ENCODE peak calls at places on chromosomes 3 and 15, in seven cellular contexts. W is non-pigmented ciliary epithelial cell, E is ACHN, Q is AG04450, B is fibroblast of the conjunctiva, I is MM.1S, X is hypothalamus. V is an unnamed sample.

GRCh38 chr3:149967067-149967685 is 3.5 kb downstream of the PFN2 start:
- DNase-seq in X (no peak), Q (no peak), I (peak), E (peak), B (peak), W (no peak), V (peak)

GRCh38 chr3:5202267-5202666 is 14.8 kb downstream of the EDEM1 start:
- DNase-seq in E (no peak), W (no peak), Q (no peak), B (peak), I (no peak), X (no peak), V (no peak)

GRCh38 chr15:57133127-57133968 is 214.9 kb downstream of the TCF12 start:
- DNase-seq in B (no peak), Q (no peak), I (no peak), X (no peak), W (peak), E (no peak), V (no peak)

GRCh38 chr3:13152826-13153710 is 79.8 kb upstream of the IQSEC1 start:
- DNase-seq in W (no peak), E (no peak), I (no peak), B (no peak), X (no peak), Q (no peak), V (no peak)

GRCh38 chr3:140630866-140631265 is 47.0 kb upstream of the TRIM42 start:
- DNase-seq in W (no peak), Q (no peak), X (no peak), B (no peak), I (no peak), E (no peak), V (no peak)

GRCh38 chr3:14425574-14426304 is 23.3 kb downstream of the SLC6A6 start:
- DNase-seq in I (no peak), E (no peak), W (no peak), Q (no peak), X (no peak), B (no peak), V (no peak)

GRCh38 chr3:41259449-41260062 is 60.3 kb downstream of the CTNNB1 start:
- DNase-seq in E (no peak), B (no peak), X (no peak), Q (no peak), W (no peak), I (no peak), V (no peak)

GRCh38 chr3:50204804-50205718 is at the start of gene SLC38A3:
- DNase-seq in E (no peak), Q (no peak), I (no peak), W (no peak), B (no peak), X (no peak), V (no peak)

GRCh38 chr3:114380233-114380645 is 86.4 kb downstream of the TIGIT start:
- DNase-seq in B (peak), W (peak), E (no peak), X (peak), I (no peak), Q (peak), V (peak)

GRCh38 chr15:55530861-55531313 is 22.9 kb upstream of the DNAAF4 start:
- DNase-seq in W (no peak), E (peak), I (no peak), Q (peak), B (no peak), X (no peak), V (no peak)

GRCh38 chr3:30553641-30554316 is 52.6 kb upstream of the TGFBR2 start:
- DNase-seq in Q (no peak), E (peak), X (no peak), W (no peak), I (no peak), B (no peak), V (no peak)

GRCh38 chr3:138686771-138687221 is 78.2 kb downstream of the FAIM start:
- DNase-seq in B (peak), E (peak), I (peak), W (peak), Q (peak), X (no peak), V (peak)

GRCh38 chr15:90823455-90823974 is 44.9 kb upstream of the FURIN start:
- DNase-seq in X (no peak), B (no peak), E (no peak), Q (no peak), I (no peak), W (no peak), V (no peak)

GRCh38 chr3:179015551-179016020 is 56.0 kb downstream of the ZMAT3 start:
- DNase-seq in B (peak), I (peak), W (peak), E (peak), Q (peak), X (no peak), V (peak)

GRCh38 chr15:42471002-42471401 is 19.9 kb downstream of the ZNF106 start:
- DNase-seq in W (no peak), E (no peak), B (no peak), I (no peak), Q (no peak), X (no peak), V (no peak)

GRCh38 chr3:170641510-170642236 is 55.8 kb upstream of the SLC7A14 start:
- DNase-seq in Q (no peak), B (no peak), E (no peak), X (no peak), I (no peak), W (no peak), V (no peak)

GRCh38 chr3:62480056-62480455 is 106.7 kb upstream of the FEZF2 start:
- DNase-seq in W (no peak), E (no peak), Q (no peak), X (no peak), B (no peak), I (no peak), V (no peak)

GRCh38 chr15:50267577-50267976 is 2.1 kb upstream of the HDC start:
- DNase-seq in E (no peak), W (no peak), B (no peak), X (no peak), I (no peak), Q (no peak), V (no peak)

GRCh38 chr15:28896944-28897343 is 11.2 kb downstream of the APBA2 start:
- DNase-seq in Q (peak), X (no peak), E (no peak), I (no peak), B (peak), W (peak), V (no peak)

GRCh38 chr3:161969867-161970266 is 473.3 kb downstream of the OTOL1 start:
- DNase-seq in X (no peak), Q (no peak), W (peak), B (no peak), I (no peak), E (no peak), V (no peak)

GRCh38 chr3:99857278-99857677 is 39.6 kb downstream of the CMSS1 start:
- DNase-seq in X (no peak), W (no peak), Q (no peak), B (no peak), I (no peak), E (no peak), V (no peak)

GRCh38 chr3:112973325-112974177 is 1.4 kb downstream of the CD200R1 start:
- DNase-seq in I (peak), Q (no peak), B (no peak), E (no peak), X (no peak), W (no peak), V (no peak)

GRCh38 chr3:149009732-149010131 is 18.4 kb downstream of the GYG1 start:
- DNase-seq in E (no peak), Q (no peak), W (no peak), X (no peak), I (peak), B (no peak), V (no peak)

GRCh38 chr3:134754768-134755559 is 40.1 kb upstream of the EPHB1 start:
- DNase-seq in W (no peak), E (peak), X (no peak), Q (no peak), B (no peak), I (peak), V (no peak)

GRCh38 chr3:198081421-198081844 is 121.4 kb downstream of the LMLN start:
- DNase-seq in Q (no peak), B (no peak), X (no peak), E (no peak), W (no peak), I (peak), V (no peak)

GRCh38 chr3:9311265-9311664 is 51.6 kb upstream of the THUMPD3 start:
- DNase-seq in I (no peak), B (no peak), E (no peak), W (no peak), X (no peak), Q (no peak), V (no peak)

GRCh38 chr3:142828703-142829304 is 60.1 kb downstream of the PCOLCE2 start:
- DNase-seq in E (peak), Q (peak), X (peak), I (peak), B (peak), W (peak), V (peak)

GRCh38 chr15:95347846-95348245 is 982.7 kb upstream of the NR2F2 start:
- DNase-seq in I (no peak), W (no peak), X (no peak), B (no peak), E (no peak), Q (no peak), V (no peak)

GRCh38 chr3:13548696-13549512 is at the start of gene FBLN2:
- DNase-seq in B (no peak), Q (no peak), E (no peak), X (no peak), W (no peak), I (no peak), V (no peak)